ENCODE peak calls at places on chromosomes 5 and 9, in five cellular contexts. One of them, this sample, is unnamed.

GRCh38 chr5:26416911-26417310 is 621.5 kb downstream of the CDH9 start:
- DNase-seq in NCI-H1417: no peak
- DNase-seq in CD4-positive, CD25-positive, alpha-beta regulatory T cell: no peak
- DNase-seq in HCT116: no peak
- DNase-seq in WERI-Rb-1: no peak
- DNase-seq in this sample: no peak

GRCh38 chr5:231661-232060 is 13.5 kb downstream of the SDHA start:
- DNase-seq in NCI-H1417: no peak
- DNase-seq in CD4-positive, CD25-positive, alpha-beta regulatory T cell: no peak
- DNase-seq in HCT116: no peak
- DNase-seq in WERI-Rb-1: no peak
- DNase-seq in this sample: no peak

GRCh38 chr9:16598316-16598715 is 272.2 kb downstream of the BNC2 start:
- DNase-seq in NCI-H1417: no peak
- DNase-seq in CD4-positive, CD25-positive, alpha-beta regulatory T cell: no peak
- DNase-seq in HCT116: no peak
- DNase-seq in WERI-Rb-1: no peak
- DNase-seq in this sample: no peak

GRCh38 chr5:138610468-138611294 is 35.5 kb upstream of the HSPA9 start:
- DNase-seq in NCI-H1417: no peak
- DNase-seq in CD4-positive, CD25-positive, alpha-beta regulatory T cell: no peak
- DNase-seq in HCT116: no peak
- DNase-seq in WERI-Rb-1: peak
- DNase-seq in this sample: no peak

GRCh38 chr5:95838552-95838951 is 16.0 kb upstream of the GLRX start:
- DNase-seq in NCI-H1417: no peak
- DNase-seq in CD4-positive, CD25-positive, alpha-beta regulatory T cell: no peak
- DNase-seq in HCT116: no peak
- DNase-seq in WERI-Rb-1: no peak
- DNase-seq in this sample: no peak

GRCh38 chr5:112154940-112155686 is 264.0 kb downstream of the EPB41L4A start:
- DNase-seq in NCI-H1417: no peak
- DNase-seq in CD4-positive, CD25-positive, alpha-beta regulatory T cell: no peak
- DNase-seq in HCT116: no peak
- DNase-seq in WERI-Rb-1: no peak
- DNase-seq in this sample: no peak

GRCh38 chr9:19768798-19769197 is 20.0 kb downstream of the SLC24A2 start:
- DNase-seq in NCI-H1417: no peak
- DNase-seq in CD4-positive, CD25-positive, alpha-beta regulatory T cell: no peak
- DNase-seq in HCT116: no peak
- DNase-seq in WERI-Rb-1: no peak
- DNase-seq in this sample: no peak

GRCh38 chr9:83304686-83305085 is 233.5 kb downstream of the FRMD3 start:
- DNase-seq in NCI-H1417: no peak
- DNase-seq in CD4-positive, CD25-positive, alpha-beta regulatory T cell: no peak
- DNase-seq in HCT116: no peak
- DNase-seq in WERI-Rb-1: no peak
- DNase-seq in this sample: no peak

GRCh38 chr9:33344145-33344544 is 53.8 kb downstream of the NFX1 start:
- DNase-seq in NCI-H1417: no peak
- DNase-seq in CD4-positive, CD25-positive, alpha-beta regulatory T cell: no peak
- DNase-seq in HCT116: no peak
- DNase-seq in WERI-Rb-1: no peak
- DNase-seq in this sample: no peak

GRCh38 chr9:13705913-13706312 is 426.4 kb upstream of the MPDZ start:
- DNase-seq in NCI-H1417: no peak
- DNase-seq in CD4-positive, CD25-positive, alpha-beta regulatory T cell: no peak
- DNase-seq in HCT116: no peak
- DNase-seq in WERI-Rb-1: no peak
- DNase-seq in this sample: no peak

GRCh38 chr9:105114318-105114717 is 130.1 kb upstream of the SLC44A1 start:
- DNase-seq in NCI-H1417: no peak
- DNase-seq in CD4-positive, CD25-positive, alpha-beta regulatory T cell: peak
- DNase-seq in HCT116: no peak
- DNase-seq in WERI-Rb-1: no peak
- DNase-seq in this sample: peak

GRCh38 chr9:86340356-86341006 is 13.7 kb downstream of the TUT7 start:
- DNase-seq in NCI-H1417: no peak
- DNase-seq in CD4-positive, CD25-positive, alpha-beta regulatory T cell: no peak
- DNase-seq in HCT116: no peak
- DNase-seq in WERI-Rb-1: no peak
- DNase-seq in this sample: no peak

GRCh38 chr9:137772281-137772873 is 105.2 kb upstream of the CACNA1B start:
- DNase-seq in NCI-H1417: no peak
- DNase-seq in CD4-positive, CD25-positive, alpha-beta regulatory T cell: no peak
- DNase-seq in HCT116: no peak
- DNase-seq in WERI-Rb-1: peak
- DNase-seq in this sample: no peak

GRCh38 chr9:86135374-86135773 is 36.0 kb upstream of the GOLM1 start:
- DNase-seq in NCI-H1417: no peak
- DNase-seq in CD4-positive, CD25-positive, alpha-beta regulatory T cell: no peak
- DNase-seq in HCT116: no peak
- DNase-seq in WERI-Rb-1: no peak
- DNase-seq in this sample: no peak

GRCh38 chr9:86663905-86664304 is 283.4 kb downstream of the GAS1 start:
- DNase-seq in NCI-H1417: no peak
- DNase-seq in CD4-positive, CD25-positive, alpha-beta regulatory T cell: no peak
- DNase-seq in HCT116: no peak
- DNase-seq in WERI-Rb-1: no peak
- DNase-seq in this sample: no peak

GRCh38 chr5:172683696-172684464 is 42.8 kb downstream of the NEURL1B start:
- DNase-seq in NCI-H1417: no peak
- DNase-seq in CD4-positive, CD25-positive, alpha-beta regulatory T cell: peak
- DNase-seq in HCT116: no peak
- DNase-seq in WERI-Rb-1: no peak
- DNase-seq in this sample: peak

GRCh38 chr9:37542488-37542887 is 33.7 kb downstream of the FBXO10 start:
- DNase-seq in NCI-H1417: no peak
- DNase-seq in CD4-positive, CD25-positive, alpha-beta regulatory T cell: no peak
- DNase-seq in HCT116: no peak
- DNase-seq in WERI-Rb-1: no peak
- DNase-seq in this sample: no peak

GRCh38 chr5:177100714-177101121 is 14.0 kb downstream of the FGFR4 start:
- DNase-seq in NCI-H1417: no peak
- DNase-seq in CD4-positive, CD25-positive, alpha-beta regulatory T cell: no peak
- DNase-seq in HCT116: no peak
- DNase-seq in WERI-Rb-1: no peak
- DNase-seq in this sample: no peak

GRCh38 chr9:123544007-123544827 is 188.2 kb downstream of the CRB2 start:
- DNase-seq in NCI-H1417: peak
- DNase-seq in CD4-positive, CD25-positive, alpha-beta regulatory T cell: peak
- DNase-seq in HCT116: peak
- DNase-seq in WERI-Rb-1: peak
- DNase-seq in this sample: no peak

GRCh38 chr5:1792842-1793266 is 6.8 kb downstream of the MRPL36 start:
- DNase-seq in NCI-H1417: no peak
- DNase-seq in CD4-positive, CD25-positive, alpha-beta regulatory T cell: peak
- DNase-seq in HCT116: no peak
- DNase-seq in WERI-Rb-1: no peak
- DNase-seq in this sample: peak

GRCh38 chr5:72848474-72849428 is 32.3 kb downstream of the TNPO1 start:
- DNase-seq in NCI-H1417: peak
- DNase-seq in CD4-positive, CD25-positive, alpha-beta regulatory T cell: peak
- DNase-seq in HCT116: no peak
- DNase-seq in WERI-Rb-1: peak
- DNase-seq in this sample: peak

GRCh38 chr5:179209359-179210150 is 135.7 kb downstream of the ADAMTS2 start:
- DNase-seq in NCI-H1417: no peak
- DNase-seq in CD4-positive, CD25-positive, alpha-beta regulatory T cell: no peak
- DNase-seq in HCT116: no peak
- DNase-seq in WERI-Rb-1: no peak
- DNase-seq in this sample: no peak

GRCh38 chr5:61431923-61432620 is 100.0 kb downstream of the ZSWIM6 start:
- DNase-seq in NCI-H1417: no peak
- DNase-seq in CD4-positive, CD25-positive, alpha-beta regulatory T cell: no peak
- DNase-seq in HCT116: no peak
- DNase-seq in WERI-Rb-1: no peak
- DNase-seq in this sample: no peak

GRCh38 chr9:33781736-33782135 is 13.6 kb upstream of the PRSS3 start:
- DNase-seq in NCI-H1417: no peak
- DNase-seq in CD4-positive, CD25-positive, alpha-beta regulatory T cell: no peak
- DNase-seq in HCT116: no peak
- DNase-seq in WERI-Rb-1: no peak
- DNase-seq in this sample: no peak

GRCh38 chr5:3127423-3127911 is 376.0 kb upstream of the IRX2 start:
- DNase-seq in NCI-H1417: no peak
- DNase-seq in CD4-positive, CD25-positive, alpha-beta regulatory T cell: no peak
- DNase-seq in HCT116: no peak
- DNase-seq in WERI-Rb-1: no peak
- DNase-seq in this sample: no peak

GRCh38 chr5:150022681-150023080 is 22.1 kb downstream of the HMGXB3 start:
- DNase-seq in NCI-H1417: no peak
- DNase-seq in CD4-positive, CD25-positive, alpha-beta regulatory T cell: no peak
- DNase-seq in HCT116: no peak
- DNase-seq in WERI-Rb-1: no peak
- DNase-seq in this sample: no peak

GRCh38 chr5:75281716-75282465 is 45.2 kb upstream of the ANKRD31 start:
- DNase-seq in NCI-H1417: no peak
- DNase-seq in CD4-positive, CD25-positive, alpha-beta regulatory T cell: no peak
- DNase-seq in HCT116: peak
- DNase-seq in WERI-Rb-1: no peak
- DNase-seq in this sample: no peak

GRCh38 chr5:150615141-150615699 is 25.2 kb upstream of the SYNPO start:
- DNase-seq in NCI-H1417: no peak
- DNase-seq in CD4-positive, CD25-positive, alpha-beta regulatory T cell: no peak
- DNase-seq in HCT116: no peak
- DNase-seq in WERI-Rb-1: peak
- DNase-seq in this sample: no peak

GRCh38 chr5:35518104-35518503 is 99.6 kb upstream of the SPEF2 start:
- DNase-seq in NCI-H1417: no peak
- DNase-seq in CD4-positive, CD25-positive, alpha-beta regulatory T cell: no peak
- DNase-seq in HCT116: no peak
- DNase-seq in WERI-Rb-1: no peak
- DNase-seq in this sample: no peak

GRCh38 chr9:136512651-136513066 is 29.8 kb upstream of the SEC16A start:
- DNase-seq in NCI-H1417: no peak
- DNase-seq in CD4-positive, CD25-positive, alpha-beta regulatory T cell: no peak
- DNase-seq in HCT116: no peak
- DNase-seq in WERI-Rb-1: no peak
- DNase-seq in this sample: no peak

GRCh38 chr5:80761966-80762365 is 107.2 kb upstream of the DHFR start:
- DNase-seq in NCI-H1417: no peak
- DNase-seq in CD4-positive, CD25-positive, alpha-beta regulatory T cell: no peak
- DNase-seq in HCT116: no peak
- DNase-seq in WERI-Rb-1: no peak
- DNase-seq in this sample: no peak

GRCh38 chr9:95649801-95650213 is 133.0 kb upstream of the PTCH1 start:
- DNase-seq in NCI-H1417: no peak
- DNase-seq in CD4-positive, CD25-positive, alpha-beta regulatory T cell: no peak
- DNase-seq in HCT116: no peak
- DNase-seq in WERI-Rb-1: no peak
- DNase-seq in this sample: no peak

GRCh38 chr5:137822158-137822764 is 45.4 kb upstream of the MYOT start:
- DNase-seq in NCI-H1417: no peak
- DNase-seq in CD4-positive, CD25-positive, alpha-beta regulatory T cell: no peak
- DNase-seq in HCT116: peak
- DNase-seq in WERI-Rb-1: peak
- DNase-seq in this sample: no peak

GRCh38 chr9:126015446-126015845 is 268.3 kb downstream of the PBX3 start:
- DNase-seq in NCI-H1417: no peak
- DNase-seq in CD4-positive, CD25-positive, alpha-beta regulatory T cell: no peak
- DNase-seq in HCT116: no peak
- DNase-seq in WERI-Rb-1: no peak
- DNase-seq in this sample: no peak

GRCh38 chr5:111229126-111229525 is 4.9 kb downstream of the CAMK4 start:
- DNase-seq in NCI-H1417: no peak
- DNase-seq in CD4-positive, CD25-positive, alpha-beta regulatory T cell: peak
- DNase-seq in HCT116: no peak
- DNase-seq in WERI-Rb-1: no peak
- DNase-seq in this sample: no peak